ENCODE peak calls at places on chromosome 21, in six cellular contexts. One of them, this sample, is unnamed.

GRCh38 chr21:36125513-36126121 is 9.3 kb upstream of the CBR3 start:
- DNase-seq in effector memory CD4-positive, alpha-beta T cell: no peak
- DNase-seq in iPS-NIHi11: peak
- DNase-seq in Right ventricle myocardium superior: peak
- DNase-seq in iris pigment epithelial cell: peak
- DNase-seq in NCI-H345: peak
- DNase-seq in this sample: peak

GRCh38 chr21:33767236-33767635 is 124.9 kb downstream of the ITSN1 start:
- DNase-seq in effector memory CD4-positive, alpha-beta T cell: no peak
- DNase-seq in iPS-NIHi11: no peak
- DNase-seq in NCI-H345: no peak
- DNase-seq in Right ventricle myocardium superior: no peak
- DNase-seq in iris pigment epithelial cell: peak
- DNase-seq in this sample: no peak

GRCh38 chr21:44509539-44509938 is 30.5 kb downstream of the KRTAP10-1 start:
- DNase-seq in Right ventricle myocardium superior: peak
- DNase-seq in effector memory CD4-positive, alpha-beta T cell: no peak
- DNase-seq in NCI-H345: no peak
- DNase-seq in iris pigment epithelial cell: no peak
- DNase-seq in iPS-NIHi11: no peak
- DNase-seq in this sample: no peak

GRCh38 chr21:41612674-41613250 is 104.8 kb upstream of the TMPRSS2 start:
- DNase-seq in NCI-H345: peak
- DNase-seq in Right ventricle myocardium superior: peak
- DNase-seq in effector memory CD4-positive, alpha-beta T cell: no peak
- DNase-seq in iris pigment epithelial cell: peak
- DNase-seq in iPS-NIHi11: peak
- DNase-seq in this sample: peak

GRCh38 chr21:44765231-44766013 is 36.2 kb downstream of the UBE2G2 start:
- DNase-seq in iPS-NIHi11: no peak
- DNase-seq in NCI-H345: peak
- DNase-seq in effector memory CD4-positive, alpha-beta T cell: peak
- DNase-seq in iris pigment epithelial cell: peak
- DNase-seq in Right ventricle myocardium superior: no peak
- DNase-seq in this sample: no peak

GRCh38 chr21:44423312-44423821 is 31.9 kb upstream of the LRRC3 start:
- DNase-seq in NCI-H345: no peak
- DNase-seq in iris pigment epithelial cell: no peak
- DNase-seq in iPS-NIHi11: no peak
- DNase-seq in effector memory CD4-positive, alpha-beta T cell: no peak
- DNase-seq in Right ventricle myocardium superior: peak
- DNase-seq in this sample: no peak

GRCh38 chr21:41671212-41671762 is 95.6 kb downstream of the RIPK4 start:
- DNase-seq in Right ventricle myocardium superior: peak
- DNase-seq in effector memory CD4-positive, alpha-beta T cell: no peak
- DNase-seq in NCI-H345: no peak
- DNase-seq in iris pigment epithelial cell: no peak
- DNase-seq in iPS-NIHi11: no peak
- DNase-seq in this sample: no peak

GRCh38 chr21:41426656-41427311 is 745 bp downstream of the MX1 start:
- DNase-seq in Right ventricle myocardium superior: no peak
- DNase-seq in NCI-H345: no peak
- DNase-seq in effector memory CD4-positive, alpha-beta T cell: no peak
- DNase-seq in iPS-NIHi11: peak
- DNase-seq in iris pigment epithelial cell: no peak
- DNase-seq in this sample: no peak

GRCh38 chr21:25963186-25963585 is 207.4 kb downstream of the APP start:
- DNase-seq in NCI-H345: no peak
- DNase-seq in iris pigment epithelial cell: peak
- DNase-seq in Right ventricle myocardium superior: no peak
- DNase-seq in effector memory CD4-positive, alpha-beta T cell: no peak
- DNase-seq in iPS-NIHi11: peak
- DNase-seq in this sample: no peak

GRCh38 chr21:15659768-15660423 is 69.9 kb upstream of the USP25 start:
- DNase-seq in iPS-NIHi11: no peak
- DNase-seq in effector memory CD4-positive, alpha-beta T cell: no peak
- DNase-seq in Right ventricle myocardium superior: no peak
- DNase-seq in NCI-H345: no peak
- DNase-seq in iris pigment epithelial cell: no peak
- DNase-seq in this sample: no peak

GRCh38 chr21:44734026-44734745 is 22.8 kb upstream of the TSPEAR start:
- DNase-seq in iris pigment epithelial cell: no peak
- DNase-seq in effector memory CD4-positive, alpha-beta T cell: no peak
- DNase-seq in iPS-NIHi11: no peak
- DNase-seq in Right ventricle myocardium superior: no peak
- DNase-seq in NCI-H345: no peak
- DNase-seq in this sample: no peak

GRCh38 chr21:37459575-37459974 is 93.0 kb downstream of the DYRK1A start:
- DNase-seq in Right ventricle myocardium superior: no peak
- DNase-seq in effector memory CD4-positive, alpha-beta T cell: no peak
- DNase-seq in iPS-NIHi11: no peak
- DNase-seq in NCI-H345: no peak
- DNase-seq in iris pigment epithelial cell: peak
- DNase-seq in this sample: no peak

GRCh38 chr21:41993744-41994143 is 16.4 kb downstream of the ZBTB21 start:
- DNase-seq in iPS-NIHi11: no peak
- DNase-seq in iris pigment epithelial cell: peak
- DNase-seq in effector memory CD4-positive, alpha-beta T cell: no peak
- DNase-seq in NCI-H345: no peak
- DNase-seq in Right ventricle myocardium superior: no peak
- DNase-seq in this sample: no peak

GRCh38 chr21:40049959-40050290 is 182.7 kb downstream of the PCP4 start:
- DNase-seq in Right ventricle myocardium superior: no peak
- DNase-seq in NCI-H345: peak
- DNase-seq in iris pigment epithelial cell: no peak
- DNase-seq in effector memory CD4-positive, alpha-beta T cell: no peak
- DNase-seq in iPS-NIHi11: peak
- DNase-seq in this sample: peak

GRCh38 chr21:29181799-29182470 is 51.5 kb downstream of the MAP3K7CL start:
- DNase-seq in Right ventricle myocardium superior: no peak
- DNase-seq in NCI-H345: no peak
- DNase-seq in iris pigment epithelial cell: peak
- DNase-seq in iPS-NIHi11: no peak
- DNase-seq in effector memory CD4-positive, alpha-beta T cell: no peak
- DNase-seq in this sample: no peak

GRCh38 chr21:36419996-36420395 is 34.8 kb downstream of the CHAF1B start:
- DNase-seq in iris pigment epithelial cell: peak
- DNase-seq in NCI-H345: peak
- DNase-seq in Right ventricle myocardium superior: peak
- DNase-seq in iPS-NIHi11: peak
- DNase-seq in effector memory CD4-positive, alpha-beta T cell: no peak
- DNase-seq in this sample: peak

GRCh38 chr21:16708431-16708830 is 804.4 kb upstream of the CXADR start:
- DNase-seq in Right ventricle myocardium superior: no peak
- DNase-seq in iPS-NIHi11: no peak
- DNase-seq in NCI-H345: no peak
- DNase-seq in iris pigment epithelial cell: peak
- DNase-seq in effector memory CD4-positive, alpha-beta T cell: no peak
- DNase-seq in this sample: no peak

GRCh38 chr21:30072496-30072895 is 94.1 kb downstream of the CLDN17 start:
- DNase-seq in iPS-NIHi11: peak
- DNase-seq in Right ventricle myocardium superior: no peak
- DNase-seq in effector memory CD4-positive, alpha-beta T cell: no peak
- DNase-seq in iris pigment epithelial cell: peak
- DNase-seq in NCI-H345: no peak
- DNase-seq in this sample: peak

GRCh38 chr21:42233067-42233981 is 14.4 kb downstream of the ABCG1 start:
- DNase-seq in iris pigment epithelial cell: peak
- DNase-seq in iPS-NIHi11: peak
- DNase-seq in effector memory CD4-positive, alpha-beta T cell: peak
- DNase-seq in Right ventricle myocardium superior: peak
- DNase-seq in NCI-H345: peak
- DNase-seq in this sample: no peak

GRCh38 chr21:39004776-39005605 is 178.3 kb downstream of the PSMG1 start:
- DNase-seq in NCI-H345: peak
- DNase-seq in iPS-NIHi11: peak
- DNase-seq in Right ventricle myocardium superior: peak
- DNase-seq in iris pigment epithelial cell: peak
- DNase-seq in effector memory CD4-positive, alpha-beta T cell: no peak
- DNase-seq in this sample: no peak

GRCh38 chr21:34967509-34968289 is 81.4 kb downstream of the RUNX1 start:
- DNase-seq in iris pigment epithelial cell: no peak
- DNase-seq in Right ventricle myocardium superior: no peak
- DNase-seq in NCI-H345: no peak
- DNase-seq in effector memory CD4-positive, alpha-beta T cell: no peak
- DNase-seq in iPS-NIHi11: no peak
- DNase-seq in this sample: no peak

GRCh38 chr21:37430184-37430821 is 63.7 kb downstream of the DYRK1A start:
- DNase-seq in Right ventricle myocardium superior: no peak
- DNase-seq in effector memory CD4-positive, alpha-beta T cell: no peak
- DNase-seq in iris pigment epithelial cell: no peak
- DNase-seq in iPS-NIHi11: no peak
- DNase-seq in NCI-H345: no peak
- DNase-seq in this sample: no peak

GRCh38 chr21:42607525-42608102 is 45.8 kb upstream of the PDE9A start:
- DNase-seq in iris pigment epithelial cell: no peak
- DNase-seq in Right ventricle myocardium superior: no peak
- DNase-seq in effector memory CD4-positive, alpha-beta T cell: no peak
- DNase-seq in iPS-NIHi11: no peak
- DNase-seq in NCI-H345: no peak
- DNase-seq in this sample: no peak

GRCh38 chr21:45822002-45822397 is 159.6 kb upstream of the COL6A1 start:
- DNase-seq in Right ventricle myocardium superior: no peak
- DNase-seq in NCI-H345: no peak
- DNase-seq in iris pigment epithelial cell: no peak
- DNase-seq in iPS-NIHi11: no peak
- DNase-seq in effector memory CD4-positive, alpha-beta T cell: no peak
- DNase-seq in this sample: no peak

GRCh38 chr21:25313891-25314646 is 293.2 kb downstream of the MRPL39 start:
- DNase-seq in Right ventricle myocardium superior: no peak
- DNase-seq in iris pigment epithelial cell: peak
- DNase-seq in NCI-H345: no peak
- DNase-seq in effector memory CD4-positive, alpha-beta T cell: no peak
- DNase-seq in iPS-NIHi11: no peak
- DNase-seq in this sample: no peak

GRCh38 chr21:32256873-32257620 is 21.8 kb downstream of the MIS18A start:
- DNase-seq in effector memory CD4-positive, alpha-beta T cell: no peak
- DNase-seq in iPS-NIHi11: peak
- DNase-seq in iris pigment epithelial cell: peak
- DNase-seq in NCI-H345: peak
- DNase-seq in Right ventricle myocardium superior: peak
- DNase-seq in this sample: no peak